ENCODE peak calls at places on chromosomes 5 and 9, in eight cellular contexts. H, K, T, U, N, W, G and X are unnamed samples. For H3K27me3, the result is how much of the 10 kb centered on the place peaks cover.

GRCh38 chr5:133265720-133266575 is 214.1 kb downstream of the HSPA4 start:
- DNase-seq in H (no peak), K (no peak), T (no peak), U (no peak), N (no peak), W (no peak), G (no peak), X (no peak)

GRCh38 chr9:134955156-134955555 is 37.4 kb upstream of the FCN1 start:
- DNase-seq in H (no peak), K (no peak), T (no peak), U (no peak), N (no peak), W (peak), G (no peak), X (no peak)

GRCh38 chr9:136945333-136946227 is 537 bp downstream of the C8G start:
- DNase-seq in H (no peak), K (peak), T (no peak), U (no peak), N (no peak), W (peak), G (peak), X (peak)

GRCh38 chr9:70079364-70080103 is 35.9 kb downstream of the MAMDC2 start:
- DNase-seq in H (no peak), K (no peak), T (no peak), U (no peak), N (no peak), W (no peak), G (no peak), X (no peak)

GRCh38 chr5:132418876-132419275 is 49.4 kb downstream of the SLC22A5 start:
- DNase-seq in H (no peak), K (no peak), T (no peak), U (no peak), N (no peak), W (no peak), G (no peak), X (no peak)

GRCh38 chr9:115015018-115015635 is 84.7 kb upstream of the TNFSF8 start:
- DNase-seq in H (peak), K (no peak), T (no peak), U (no peak), N (peak), W (peak), G (no peak), X (no peak)

GRCh38 chr9:30235068-30235467 is 2149.4 kb upstream of the ACO1 start:
- DNase-seq in H (no peak), K (no peak), T (no peak), U (no peak), N (no peak), W (no peak), G (no peak), X (no peak)

GRCh38 chr5:158285771-158286170 is 426.8 kb upstream of the CLINT1 start:
- DNase-seq in H (no peak), K (no peak), T (no peak), U (no peak), N (no peak), W (no peak), G (no peak), X (no peak)

GRCh38 chr9:137243626-137244485 is 2.8 kb downstream of the TUBB4B start:
- DNase-seq in H (no peak), K (no peak), T (no peak), U (no peak), N (no peak), W (peak), G (no peak), X (no peak)

GRCh38 chr9:87742813-87743428 is 17.0 kb downstream of the CTSL start:
- DNase-seq in H (no peak), K (no peak), T (peak), U (no peak), N (no peak), W (no peak), G (no peak), X (no peak)

GRCh38 chr5:1751864-1752822 is 47.5 kb downstream of the MRPL36 start:
- DNase-seq in H (no peak), K (peak), T (no peak), U (no peak), N (no peak), W (peak), G (no peak), X (peak)
- H3K27me3 ChIP-seq in H (under half), K (under half), T (under half), U (under half), N (under half), W (under half), G (under half), X (under half)

DNA sequence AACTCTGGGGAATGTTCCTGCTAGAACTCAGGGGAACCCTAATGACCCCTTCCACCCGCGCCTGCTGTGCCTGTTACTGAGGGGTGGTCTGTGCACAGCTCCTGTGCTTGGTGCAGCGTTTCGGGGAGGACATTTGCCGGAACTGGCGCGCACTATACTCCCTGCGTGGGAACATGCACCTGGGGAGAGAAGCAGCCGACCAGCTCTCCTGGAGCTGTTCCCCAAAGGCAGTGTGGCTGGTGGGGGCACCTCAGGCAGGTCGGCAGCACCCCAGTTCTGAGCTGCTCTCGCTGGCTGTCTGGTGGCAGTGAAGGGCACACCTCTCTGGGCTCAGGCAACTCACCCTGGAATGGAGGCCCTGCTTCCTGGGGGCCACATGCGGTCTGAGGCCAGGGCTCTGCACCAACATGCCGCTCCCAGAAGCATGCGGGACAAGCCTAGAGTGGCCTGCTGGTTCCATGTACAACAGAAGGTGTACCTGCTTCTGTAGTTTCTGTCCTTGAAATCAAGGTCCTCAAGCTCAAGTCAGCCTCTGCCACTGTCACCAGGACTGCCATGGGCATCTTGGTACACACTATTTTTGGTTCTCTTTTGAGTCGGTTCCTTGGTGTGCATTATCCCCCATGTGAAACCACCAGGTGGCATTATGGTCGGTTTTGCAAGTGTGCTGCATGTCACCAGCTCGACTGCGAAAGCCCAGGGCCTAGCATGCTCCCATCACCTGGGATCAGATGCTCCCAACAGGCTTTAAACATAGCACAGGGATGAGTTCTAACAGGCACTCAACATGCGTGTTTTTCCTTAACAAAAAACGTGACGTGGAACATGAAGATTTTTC is 7.8 kb upstream of the MRNIP start:
- DNase-seq in H (peak), K (no peak), T (no peak), U (no peak), N (no peak), W (peak), G (no peak), X (peak)
- TF ChIP-seq CTCF in H (no peak), K (no peak), T (peak), U (no peak), N (peak), W (no peak), G (no peak), X (no peak)

DNA sequence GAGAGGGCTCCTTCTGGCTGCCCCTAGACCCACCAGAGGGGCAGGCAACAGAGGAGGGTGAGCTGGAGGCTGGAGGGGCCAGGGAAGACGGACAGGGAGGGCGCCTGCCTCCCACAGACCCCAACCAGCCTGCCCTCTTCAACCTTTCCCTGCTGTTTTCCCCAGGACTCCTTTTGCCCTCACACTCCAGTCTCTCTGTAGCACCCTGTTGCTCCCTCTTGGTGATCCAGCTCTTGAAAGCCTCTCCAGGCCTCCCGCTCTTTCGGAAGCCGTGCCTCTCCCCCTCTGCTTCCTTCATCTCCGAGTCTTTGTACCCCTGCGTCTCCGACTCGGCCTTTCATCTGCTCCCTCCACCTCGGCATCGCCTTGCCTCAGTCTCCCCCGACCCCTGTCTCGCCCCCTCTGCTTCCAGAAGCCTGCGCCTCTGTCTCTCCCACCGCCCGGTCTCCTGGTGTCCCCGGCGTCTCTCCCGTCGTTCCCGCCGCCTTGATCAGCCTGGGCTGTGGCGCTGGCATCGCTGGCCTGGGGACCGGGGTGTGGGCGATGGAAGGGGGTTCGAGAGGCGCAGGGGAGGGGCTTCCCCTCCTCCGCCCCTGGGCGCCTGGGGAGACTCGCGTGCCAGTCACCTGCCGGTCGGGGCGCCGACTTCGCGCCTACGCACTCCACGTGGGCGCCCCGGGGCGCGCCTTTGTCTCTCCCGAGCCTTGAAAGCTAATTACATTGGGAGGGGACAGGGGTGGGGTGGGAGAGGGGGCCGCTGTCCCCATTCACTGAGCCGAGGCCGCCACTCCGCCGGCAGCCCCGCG is 5.3 kb upstream of the PRDM12 start:
- DNase-seq in H (no peak), K (no peak), T (no peak), U (no peak), N (no peak), W (peak), G (no peak), X (no peak)
- H3K27me3 ChIP-seq in H (half or more), K (half or more), T (half or more), U (half or more), N (under half), W (half or more), G (under half), X (half or more)

GRCh38 chr9:111148390-111148993 is 110.2 kb upstream of the LPAR1 start:
- DNase-seq in H (no peak), K (no peak), T (no peak), U (no peak), N (no peak), W (no peak), G (no peak), X (no peak)

GRCh38 chr9:111152614-111153013 is 114.3 kb upstream of the LPAR1 start:
- DNase-seq in H (no peak), K (no peak), T (no peak), U (no peak), N (no peak), W (no peak), G (no peak), X (no peak)

GRCh38 chr9:111150241-111150640 is 112.0 kb upstream of the LPAR1 start:
- DNase-seq in H (no peak), K (no peak), T (no peak), U (no peak), N (no peak), W (no peak), G (no peak), X (no peak)

GRCh38 chr9:111147021-111147420 is 108.8 kb upstream of the LPAR1 start:
- DNase-seq in H (no peak), K (no peak), T (no peak), U (no peak), N (no peak), W (no peak), G (no peak), X (no peak)

GRCh38 chr9:111148994-111149759 is 110.9 kb upstream of the LPAR1 start:
- DNase-seq in H (no peak), K (no peak), T (peak), U (no peak), N (peak), W (no peak), G (peak), X (no peak)
- TF ChIP-seq CTCF in H (no peak), K (no peak), T (peak), U (no peak), N (peak), W (peak), G (no peak), X (no peak)

GRCh38 chr5:73446631-73447233 is 1.8 kb downstream of the FOXD1 start:
- DNase-seq in H (no peak), K (no peak), T (no peak), U (no peak), N (no peak), W (no peak), G (peak), X (peak)
- H3K27me3 ChIP-seq in H (half or more), K (half or more), T (half or more), U (half or more), N (under half), W (under half), G (under half), X (half or more)

GRCh38 chr9:112046181-112046580 is 128.9 kb downstream of the SUSD1 start:
- DNase-seq in H (no peak), K (no peak), T (peak), U (no peak), N (no peak), W (no peak), G (no peak), X (no peak)
- TF ChIP-seq CTCF in H (no peak), K (no peak), T (no peak), U (no peak), N (no peak), W (no peak), G (no peak), X (no peak)

GRCh38 chr5:174801798-174802197 is 77.4 kb downstream of the MSX2 start:
- DNase-seq in H (no peak), K (no peak), T (no peak), U (no peak), N (no peak), W (no peak), G (no peak), X (no peak)

GRCh38 chr5:174800435-174800834 is 76.1 kb downstream of the MSX2 start:
- DNase-seq in H (no peak), K (no peak), T (no peak), U (no peak), N (no peak), W (no peak), G (no peak), X (no peak)

GRCh38 chr5:174798411-174798930 is 74.1 kb downstream of the MSX2 start:
- DNase-seq in H (no peak), K (no peak), T (no peak), U (no peak), N (no peak), W (no peak), G (no peak), X (no peak)

GRCh38 chr5:174796711-174797192 is 72.4 kb downstream of the MSX2 start:
- DNase-seq in H (no peak), K (no peak), T (no peak), U (no peak), N (no peak), W (no peak), G (no peak), X (no peak)

DNA sequence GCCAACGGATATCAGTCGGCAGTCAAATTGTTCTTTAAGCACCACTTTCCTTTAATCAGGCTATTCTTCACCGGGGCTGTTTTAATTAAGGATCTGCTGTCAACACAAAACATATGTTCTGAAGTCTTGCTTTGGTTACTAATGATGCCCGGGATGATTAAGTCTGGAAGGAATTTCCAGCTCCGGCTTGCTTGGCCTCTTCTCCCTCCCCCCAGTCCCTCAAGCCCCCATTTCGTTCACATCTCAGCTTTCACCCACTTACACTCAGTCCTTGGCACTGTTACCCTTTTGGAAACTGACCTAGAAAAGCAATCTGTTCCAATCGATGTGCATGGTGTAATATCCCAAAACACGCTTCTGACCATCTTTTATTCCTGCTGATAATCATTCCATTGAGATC is 74.8 kb downstream of the MSX2 start:
- DNase-seq in H (no peak), K (no peak), T (no peak), U (no peak), N (no peak), W (no peak), G (no peak), X (no peak)
- H3K27me3 ChIP-seq in H (under half), K (under half), T (under half), U (under half), N (under half), W (under half), G (under half), X (under half)

DNA sequence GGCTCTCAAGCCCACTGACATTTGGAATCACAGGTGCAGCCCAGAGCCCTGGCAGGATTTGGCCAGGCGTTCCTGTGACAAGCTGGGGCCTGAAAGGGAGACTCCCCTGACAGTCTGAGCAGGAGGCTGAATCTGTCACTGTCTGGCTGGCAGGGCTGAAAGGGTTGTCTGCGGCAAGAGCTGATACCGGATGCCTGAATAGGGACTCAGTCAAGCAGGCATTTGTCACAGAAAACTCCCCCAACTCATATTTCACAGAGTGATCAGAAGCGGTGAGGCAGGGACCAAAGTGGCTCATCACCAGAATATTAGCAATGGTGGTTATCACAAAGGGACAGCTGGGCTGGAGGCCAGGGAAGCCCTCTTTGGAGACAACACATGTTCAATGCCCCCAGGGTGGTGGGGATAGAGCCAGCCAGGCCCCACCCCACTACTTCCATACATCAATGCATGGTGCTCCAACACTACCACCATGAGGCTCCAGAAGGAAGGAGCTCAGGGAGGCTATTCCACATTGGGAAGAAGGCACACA is 295.5 kb downstream of the DTWD2 start:
- DNase-seq in H (no peak), K (no peak), T (peak), U (no peak), N (no peak), W (no peak), G (no peak), X (peak)
- TF ChIP-seq CTCF in H (no peak), K (no peak), T (no peak), U (no peak), N (no peak), W (no peak), G (no peak), X (no peak)